ENCODE peak calls at places on chromosome X, in nine cellular contexts. One of them, this sample, is unnamed.

GRCh38 chrX:148940411-148940996 is 440.1 kb downstream of the AFF2 start:
- DNase-seq in ascending aorta: no peak
- DNase-seq in OCI-LY7: no peak
- DNase-seq in upper lobe of right lung: no peak
- DNase-seq in endothelial cell of umbilical vein: no peak
- DNase-seq in A673: no peak
- DNase-seq in neuronal stem cell: no peak
- DNase-seq in CD8-positive, alpha-beta memory T cell: no peak
- DNase-seq in PC-9: no peak
- DNase-seq in this sample: no peak

GRCh38 chrX:68443155-68443868 is 10.0 kb upstream of the OPHN1 start:
- DNase-seq in PC-9: peak; percentile 46
- DNase-seq in A673: peak; percentile 24
- DNase-seq in CD8-positive, alpha-beta memory T cell: no peak
- DNase-seq in neuronal stem cell: no peak
- DNase-seq in upper lobe of right lung: no peak
- DNase-seq in ascending aorta: no peak
- DNase-seq in OCI-LY7: no peak
- DNase-seq in endothelial cell of umbilical vein: peak; percentile 67
- DNase-seq in this sample: no peak

GRCh38 chrX:97547873-97548578 is 664.3 kb downstream of the RPA4 start:
- DNase-seq in PC-9: no peak
- DNase-seq in endothelial cell of umbilical vein: peak; percentile 8
- DNase-seq in ascending aorta: no peak
- DNase-seq in A673: no peak
- DNase-seq in upper lobe of right lung: no peak
- DNase-seq in CD8-positive, alpha-beta memory T cell: no peak
- DNase-seq in OCI-LY7: no peak
- DNase-seq in neuronal stem cell: no peak
- DNase-seq in this sample: no peak

GRCh38 chrX:16825306-16826035 is 39.2 kb downstream of the TXLNG start:
- DNase-seq in PC-9: no peak
- DNase-seq in neuronal stem cell: no peak
- DNase-seq in upper lobe of right lung: no peak
- DNase-seq in endothelial cell of umbilical vein: peak; percentile 34
- DNase-seq in A673: no peak
- DNase-seq in CD8-positive, alpha-beta memory T cell: no peak
- DNase-seq in OCI-LY7: no peak
- DNase-seq in ascending aorta: no peak
- DNase-seq in this sample: no peak

GRCh38 chrX:139290310-139290709 is 240.2 kb upstream of the F9 start:
- DNase-seq in A673: no peak
- DNase-seq in neuronal stem cell: no peak
- DNase-seq in upper lobe of right lung: no peak
- DNase-seq in OCI-LY7: no peak
- DNase-seq in ascending aorta: no peak
- DNase-seq in endothelial cell of umbilical vein: no peak
- DNase-seq in PC-9: no peak
- DNase-seq in CD8-positive, alpha-beta memory T cell: no peak
- DNase-seq in this sample: no peak

GRCh38 chrX:103329991-103330390 is at the start of gene TCEAL7:
- DNase-seq in OCI-LY7: no peak
- DNase-seq in PC-9: no peak
- DNase-seq in ascending aorta: no peak
- DNase-seq in endothelial cell of umbilical vein: no peak
- DNase-seq in A673: no peak
- DNase-seq in CD8-positive, alpha-beta memory T cell: no peak
- DNase-seq in neuronal stem cell: no peak
- DNase-seq in upper lobe of right lung: no peak
- DNase-seq in this sample: peak; percentile 49

GRCh38 chrX:19593684-19594083 is 78.4 kb upstream of the MAP3K15 start:
- DNase-seq in neuronal stem cell: no peak
- DNase-seq in upper lobe of right lung: no peak
- DNase-seq in CD8-positive, alpha-beta memory T cell: no peak
- DNase-seq in endothelial cell of umbilical vein: peak; percentile 52
- DNase-seq in OCI-LY7: peak; percentile 48
- DNase-seq in ascending aorta: no peak
- DNase-seq in A673: peak; percentile 72
- DNase-seq in PC-9: peak; percentile 11
- DNase-seq in this sample: peak; percentile 30

GRCh38 chrX:8548446-8548845 is 83.8 kb downstream of the VCX3B start:
- DNase-seq in A673: no peak
- DNase-seq in OCI-LY7: no peak
- DNase-seq in ascending aorta: no peak
- DNase-seq in PC-9: no peak
- DNase-seq in endothelial cell of umbilical vein: no peak
- DNase-seq in neuronal stem cell: no peak
- DNase-seq in upper lobe of right lung: no peak
- DNase-seq in CD8-positive, alpha-beta memory T cell: no peak
- DNase-seq in this sample: no peak

GRCh38 chrX:74251006-74251930 is 52.7 kb upstream of the ZCCHC13 start:
- DNase-seq in neuronal stem cell: no peak
- DNase-seq in upper lobe of right lung: no peak
- DNase-seq in PC-9: peak; percentile 10
- DNase-seq in ascending aorta: no peak
- DNase-seq in endothelial cell of umbilical vein: peak; percentile 28
- DNase-seq in CD8-positive, alpha-beta memory T cell: no peak
- DNase-seq in A673: peak; percentile 27
- DNase-seq in OCI-LY7: no peak
- DNase-seq in this sample: no peak

GRCh38 chrX:43585922-43586321 is 70.2 kb upstream of the MAOA start:
- DNase-seq in CD8-positive, alpha-beta memory T cell: no peak
- DNase-seq in neuronal stem cell: no peak
- DNase-seq in PC-9: no peak
- DNase-seq in A673: no peak
- DNase-seq in endothelial cell of umbilical vein: no peak
- DNase-seq in ascending aorta: no peak
- DNase-seq in upper lobe of right lung: no peak
- DNase-seq in OCI-LY7: no peak
- DNase-seq in this sample: no peak

GRCh38 chrX:109854096-109854495 is 121.0 kb upstream of the ACSL4 start:
- DNase-seq in upper lobe of right lung: no peak
- DNase-seq in ascending aorta: no peak
- DNase-seq in PC-9: no peak
- DNase-seq in neuronal stem cell: no peak
- DNase-seq in OCI-LY7: no peak
- DNase-seq in A673: no peak
- DNase-seq in CD8-positive, alpha-beta memory T cell: no peak
- DNase-seq in endothelial cell of umbilical vein: no peak
- DNase-seq in this sample: no peak

GRCh38 chrX:110759785-110760184 is 35.8 kb downstream of the CHRDL1 start:
- DNase-seq in CD8-positive, alpha-beta memory T cell: no peak
- DNase-seq in OCI-LY7: no peak
- DNase-seq in A673: no peak
- DNase-seq in ascending aorta: no peak
- DNase-seq in endothelial cell of umbilical vein: no peak
- DNase-seq in PC-9: no peak
- DNase-seq in upper lobe of right lung: no peak
- DNase-seq in neuronal stem cell: no peak
- DNase-seq in this sample: no peak

GRCh38 chrX:133921764-133922389 is 63.5 kb downstream of the GPC3 start:
- DNase-seq in neuronal stem cell: peak; percentile 29
- DNase-seq in OCI-LY7: peak; percentile 2
- DNase-seq in endothelial cell of umbilical vein: peak; percentile 1
- DNase-seq in upper lobe of right lung: peak; percentile 64
- DNase-seq in ascending aorta: no peak
- DNase-seq in PC-9: peak; percentile 29
- DNase-seq in CD8-positive, alpha-beta memory T cell: no peak
- DNase-seq in A673: peak; percentile 22
- DNase-seq in this sample: peak; percentile 45

GRCh38 chrX:48616575-48616974 is 19.3 kb downstream of the WDR13 start:
- DNase-seq in CD8-positive, alpha-beta memory T cell: no peak
- DNase-seq in PC-9: no peak
- DNase-seq in OCI-LY7: no peak
- DNase-seq in A673: no peak
- DNase-seq in endothelial cell of umbilical vein: no peak
- DNase-seq in upper lobe of right lung: no peak
- DNase-seq in ascending aorta: no peak
- DNase-seq in neuronal stem cell: no peak
- DNase-seq in this sample: peak; percentile 54

GRCh38 chrX:110699109-110699508 is 96.5 kb downstream of the CHRDL1 start:
- DNase-seq in OCI-LY7: no peak
- DNase-seq in upper lobe of right lung: no peak
- DNase-seq in PC-9: no peak
- DNase-seq in A673: no peak
- DNase-seq in neuronal stem cell: no peak
- DNase-seq in ascending aorta: no peak
- DNase-seq in endothelial cell of umbilical vein: no peak
- DNase-seq in CD8-positive, alpha-beta memory T cell: no peak
- DNase-seq in this sample: no peak

GRCh38 chrX:41116948-41117347 is 31.7 kb downstream of the USP9X start:
- DNase-seq in CD8-positive, alpha-beta memory T cell: no peak
- DNase-seq in neuronal stem cell: no peak
- DNase-seq in ascending aorta: no peak
- DNase-seq in upper lobe of right lung: no peak
- DNase-seq in PC-9: peak; percentile 1
- DNase-seq in A673: peak; percentile 25
- DNase-seq in endothelial cell of umbilical vein: no peak
- DNase-seq in OCI-LY7: peak; percentile 39
- DNase-seq in this sample: no peak
- H3K4me1 ChIP-seq in CD8-positive, alpha-beta memory T cell: peaks cover 36% of the 10 kb centered on the region
- H3K4me1 ChIP-seq in neuronal stem cell: peaks cover 2% of the 10 kb centered on the region
- H3K4me1 ChIP-seq in ascending aorta: no peaks in the 10 kb centered on the region
- H3K4me1 ChIP-seq in upper lobe of right lung: peaks cover 24% of the 10 kb centered on the region
- H3K4me1 ChIP-seq in PC-9: no peaks in the 10 kb centered on the region
- H3K4me1 ChIP-seq in A673: peaks cover 31% of the 10 kb centered on the region
- H3K4me1 ChIP-seq in endothelial cell of umbilical vein: peaks cover 4% of the 10 kb centered on the region
- H3K4me1 ChIP-seq in OCI-LY7: peaks cover 18% of the 10 kb centered on the region
- H3K4me1 ChIP-seq in this sample: no peaks in the 10 kb centered on the region

GRCh38 chrX:100648601-100649417 is 4.8 kb downstream of the SRPX2 start:
- DNase-seq in endothelial cell of umbilical vein: peak; percentile 58
- DNase-seq in CD8-positive, alpha-beta memory T cell: no peak
- DNase-seq in PC-9: no peak
- DNase-seq in neuronal stem cell: no peak
- DNase-seq in A673: peak; percentile 50
- DNase-seq in OCI-LY7: no peak
- DNase-seq in upper lobe of right lung: no peak
- DNase-seq in ascending aorta: no peak
- DNase-seq in this sample: no peak

GRCh38 chrX:100647095-100647494 is 3.1 kb downstream of the SRPX2 start:
- DNase-seq in A673: no peak
- DNase-seq in ascending aorta: no peak
- DNase-seq in PC-9: no peak
- DNase-seq in CD8-positive, alpha-beta memory T cell: no peak
- DNase-seq in OCI-LY7: peak; percentile 14
- DNase-seq in endothelial cell of umbilical vein: peak; percentile 41
- DNase-seq in neuronal stem cell: no peak
- DNase-seq in upper lobe of right lung: no peak
- DNase-seq in this sample: peak; percentile 80

GRCh38 chrX:100649550-100650356 is 5.8 kb downstream of the SRPX2 start:
- DNase-seq in OCI-LY7: no peak
- DNase-seq in A673: peak; percentile 70
- DNase-seq in CD8-positive, alpha-beta memory T cell: no peak
- DNase-seq in PC-9: peak; percentile 73
- DNase-seq in upper lobe of right lung: peak; percentile 59
- DNase-seq in neuronal stem cell: no peak
- DNase-seq in endothelial cell of umbilical vein: peak; percentile 93
- DNase-seq in ascending aorta: no peak
- DNase-seq in this sample: peak; percentile 95

GRCh38 chrX:100645106-100645505 is 1.1 kb downstream of the SRPX2 start:
- DNase-seq in ascending aorta: no peak
- DNase-seq in neuronal stem cell: no peak
- DNase-seq in CD8-positive, alpha-beta memory T cell: no peak
- DNase-seq in upper lobe of right lung: no peak
- DNase-seq in A673: no peak
- DNase-seq in PC-9: peak; percentile 63
- DNase-seq in OCI-LY7: no peak
- DNase-seq in endothelial cell of umbilical vein: peak; percentile 17
- DNase-seq in this sample: no peak

GRCh38 chrX:100647739-100648138 is 3.7 kb downstream of the SRPX2 start:
- DNase-seq in ascending aorta: no peak
- DNase-seq in neuronal stem cell: no peak
- DNase-seq in upper lobe of right lung: no peak
- DNase-seq in PC-9: no peak
- DNase-seq in A673: no peak
- DNase-seq in endothelial cell of umbilical vein: peak; percentile 21
- DNase-seq in CD8-positive, alpha-beta memory T cell: no peak
- DNase-seq in OCI-LY7: no peak
- DNase-seq in this sample: peak; percentile 32
- H3K27ac ChIP-seq in ascending aorta: peak overlapping the region; percentile 69
- H3K27ac ChIP-seq in neuronal stem cell: no peak overlapping the region
- H3K27ac ChIP-seq in upper lobe of right lung: peak overlapping the region; percentile 80
- H3K27ac ChIP-seq in PC-9: peak overlapping the region; percentile 94
- H3K27ac ChIP-seq in A673: no peak overlapping the region
- H3K27ac ChIP-seq in endothelial cell of umbilical vein: peak overlapping the region; percentile 99
- H3K27ac ChIP-seq in CD8-positive, alpha-beta memory T cell: no peak overlapping the region
- H3K27ac ChIP-seq in OCI-LY7: no peak overlapping the region
- H3K27ac ChIP-seq in this sample: no peak overlapping the region

GRCh38 chrX:40088803-40089540 is 8.8 kb downstream of the BCOR start:
- DNase-seq in upper lobe of right lung: no peak
- DNase-seq in PC-9: no peak
- DNase-seq in endothelial cell of umbilical vein: no peak
- DNase-seq in CD8-positive, alpha-beta memory T cell: no peak
- DNase-seq in ascending aorta: no peak
- DNase-seq in OCI-LY7: no peak
- DNase-seq in A673: no peak
- DNase-seq in neuronal stem cell: no peak
- DNase-seq in this sample: no peak
- H3K4me1 ChIP-seq in upper lobe of right lung: peaks cover 14% of the 10 kb centered on the region
- H3K4me1 ChIP-seq in PC-9: peaks cover 8% of the 10 kb centered on the region
- H3K4me1 ChIP-seq in endothelial cell of umbilical vein: peaks cover 13% of the 10 kb centered on the region
- H3K4me1 ChIP-seq in CD8-positive, alpha-beta memory T cell: peaks cover 59% of the 10 kb centered on the region
- H3K4me1 ChIP-seq in ascending aorta: no peaks in the 10 kb centered on the region
- H3K4me1 ChIP-seq in OCI-LY7: peaks cover 90% of the 10 kb centered on the region
- H3K4me1 ChIP-seq in A673: peaks cover 59% of the 10 kb centered on the region
- H3K4me1 ChIP-seq in neuronal stem cell: peaks cover 29% of the 10 kb centered on the region
- H3K4me1 ChIP-seq in this sample: peaks cover 72% of the 10 kb centered on the region

DNA sequence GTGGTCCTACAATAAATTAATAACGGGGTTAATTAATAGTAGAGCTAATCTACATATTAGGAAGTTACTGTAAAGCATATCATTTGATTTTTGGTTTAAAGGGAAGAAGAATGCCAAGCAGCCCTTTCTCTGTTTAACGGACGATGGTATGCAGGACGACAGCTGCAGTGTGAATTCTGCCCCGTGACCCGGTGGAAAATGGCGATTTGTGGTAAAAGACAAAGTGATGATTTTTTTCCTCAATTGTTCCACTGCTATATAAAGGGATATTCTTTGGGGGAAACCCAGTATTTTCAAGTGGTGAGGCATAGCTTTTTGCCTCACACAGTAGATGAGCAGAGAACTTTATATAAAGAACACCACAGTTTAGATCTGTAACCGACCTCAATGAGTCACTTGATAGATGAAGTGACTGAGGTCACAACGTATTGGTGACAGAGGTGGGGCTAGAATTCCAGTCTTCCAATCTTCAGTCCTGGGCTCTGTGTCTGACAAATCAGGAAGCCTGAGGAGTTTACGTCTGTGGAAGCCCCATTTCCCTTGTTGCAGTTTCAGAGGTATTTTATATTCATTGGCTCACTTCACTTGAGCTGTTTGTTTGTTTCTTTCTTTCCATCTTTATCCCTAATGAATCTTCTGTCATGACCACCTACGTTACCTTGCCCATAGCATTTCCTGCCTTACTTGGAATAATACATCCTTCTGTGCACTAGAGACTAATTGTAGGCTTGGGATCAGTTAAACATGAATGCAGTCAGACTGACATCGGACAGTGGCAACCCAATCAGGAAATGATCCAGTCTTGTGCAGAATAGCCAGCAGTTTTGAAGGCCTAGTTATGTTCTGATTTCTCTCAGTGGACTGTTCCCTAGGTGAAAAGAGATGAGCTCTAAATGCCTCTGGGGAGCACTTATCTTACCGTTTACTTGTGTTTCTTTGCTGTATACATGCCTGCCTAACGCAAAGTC is 30.1 kb downstream of the ZRSR2 start:
- DNase-seq in endothelial cell of umbilical vein: no peak
- DNase-seq in A673: no peak
- DNase-seq in OCI-LY7: no peak
- DNase-seq in upper lobe of right lung: no peak
- DNase-seq in CD8-positive, alpha-beta memory T cell: no peak
- DNase-seq in neuronal stem cell: no peak
- DNase-seq in PC-9: no peak
- DNase-seq in ascending aorta: no peak
- DNase-seq in this sample: no peak
- H3K27ac ChIP-seq in endothelial cell of umbilical vein: no peak overlapping the region
- H3K27ac ChIP-seq in A673: no peak overlapping the region
- H3K27ac ChIP-seq in OCI-LY7: no peak overlapping the region
- H3K27ac ChIP-seq in upper lobe of right lung: no peak overlapping the region
- H3K27ac ChIP-seq in CD8-positive, alpha-beta memory T cell: no peak overlapping the region
- H3K27ac ChIP-seq in neuronal stem cell: no peak overlapping the region
- H3K27ac ChIP-seq in PC-9: no peak overlapping the region
- H3K27ac ChIP-seq in ascending aorta: no peak overlapping the region
- H3K27ac ChIP-seq in this sample: peak overlapping the region; percentile 66

This sample was measured in cardiac muscle cell.